ENCODE peak calls at places on chromosome X, in seven cellular contexts. A is fibroblast of the conjunctiva; S is CD8-positive, alpha-beta memory T cell; P is stimulated activated CD8-positive, alpha-beta memory T cell treated with anti-CD3 and anti-CD28 coated beads, Interleukin-12 subunit alpha, Interleukin-12 subunit beta, amount 100 ng/mL, for 1 hour; X is mesothelial cell of epicardium; G is T-helper 9 cell; H is CD4-positive, alpha-beta T cell. D is an unnamed sample.

GRCh38 chrX:111431007-111431406 is 19.0 kb upstream of the DCX start:
- DNase-seq in A (no peak), S (no peak), P (no peak), X (no peak), G (no peak), H (no peak), D (no peak)

GRCh38 chrX:2829469-2830246 is 928 bp downstream of the GYG2 start:
- DNase-seq in A (no peak), S (no peak), P (no peak), X (no peak), G (no peak), H (no peak), D (no peak)

GRCh38 chrX:9433596-9433995 is 31.3 kb upstream of the TBL1X start:
- DNase-seq in A (no peak), S (no peak), P (no peak), X (no peak), G (no peak), H (no peak), D (no peak)

GRCh38 chrX:150211988-150212387 is 151.1 kb upstream of the MAMLD1 start:
- DNase-seq in A (no peak), S (no peak), P (no peak), X (no peak), G (no peak), H (no peak), D (no peak)

GRCh38 chrX:150958177-150958576 is 25.0 kb upstream of the HMGB3 start:
- DNase-seq in A (no peak), S (no peak), P (no peak), X (no peak), G (no peak), H (no peak), D (no peak)

GRCh38 chrX:129984196-129984962 is 1.9 kb downstream of the BCORL1 start:
- DNase-seq in A (no peak), S (peak), P (no peak), X (peak), G (peak), H (no peak), D (no peak)

GRCh38 chrX:12921886-12922599 is 15.6 kb downstream of the TLR8 start:
- DNase-seq in A (no peak), S (no peak), P (no peak), X (no peak), G (no peak), H (no peak), D (no peak)

GRCh38 chrX:98380556-98380955 is 1496.8 kb downstream of the RPA4 start:
- DNase-seq in A (no peak), S (no peak), P (no peak), X (no peak), G (no peak), H (no peak), D (no peak)

GRCh38 chrX:29690061-29690460 is 525.3 kb upstream of the MAGEB2 start:
- DNase-seq in A (no peak), S (no peak), P (no peak), X (no peak), G (no peak), H (no peak), D (no peak)

GRCh38 chrX:47228550-47229270 is 4.1 kb upstream of the USP11 start:
- DNase-seq in A (no peak), S (no peak), P (no peak), X (no peak), G (no peak), H (no peak), D (no peak)

GRCh38 chrX:42686706-42687105 is 91.3 kb downstream of the PPP1R2C start:
- DNase-seq in A (no peak), S (no peak), P (no peak), X (no peak), G (no peak), H (no peak), D (no peak)